ENCODE peak calls at places on chromosomes 6 and 20, in ten cellular contexts. L, J, N, R, T, M, K, P, O and E are unnamed samples.

GRCh38 chr6:92586236-92586977 is 833.0 kb downstream of the EPHA7 start:
- DNase-seq in L (no peak), J (no peak), N (peak), R (no peak), T (no peak), M (no peak), K (no peak), P (no peak), O (peak), E (peak)

GRCh38 chr20:63308218-63308911 is 15.4 kb downstream of the COL20A1 start:
- DNase-seq in L (no peak), J (no peak), N (no peak), R (no peak), T (no peak), M (no peak), K (no peak), P (no peak), O (no peak), E (no peak)

GRCh38 chr6:144661101-144661806 is 376.1 kb downstream of the UTRN start:
- DNase-seq in L (peak), J (peak), N (no peak), R (no peak), T (no peak), M (no peak), K (no peak), P (no peak), O (peak), E (no peak)

GRCh38 chr20:45419188-45420091 is 3.5 kb downstream of the PIGT start:
- DNase-seq in L (peak), J (no peak), N (no peak), R (peak), T (peak), M (peak), K (peak), P (peak), O (no peak), E (no peak)

GRCh38 chr20:37868998-37869861 is 33.7 kb upstream of the VSTM2L start:
- DNase-seq in L (no peak), J (no peak), N (no peak), R (no peak), T (no peak), M (no peak), K (no peak), P (no peak), O (peak), E (no peak)

GRCh38 chr20:36666181-36666740 is 20.3 kb upstream of the SLA2 start:
- DNase-seq in L (peak), J (peak), N (no peak), R (peak), T (peak), M (no peak), K (no peak), P (no peak), O (no peak), E (no peak)

GRCh38 chr6:67190733-67191132 is 1444.3 kb upstream of the ADGRB3 start:
- DNase-seq in L (no peak), J (no peak), N (no peak), R (no peak), T (no peak), M (no peak), K (no peak), P (no peak), O (no peak), E (no peak)

GRCh38 chr6:140677781-140678528 is 1303.5 kb upstream of the CITED2 start:
- DNase-seq in L (no peak), J (no peak), N (no peak), R (no peak), T (no peak), M (no peak), K (no peak), P (no peak), O (no peak), E (no peak)

GRCh38 chr20:58479666-58480454 is 35.3 kb downstream of the APCDD1L start:
- DNase-seq in L (no peak), J (no peak), N (no peak), R (no peak), T (no peak), M (no peak), K (no peak), P (no peak), O (no peak), E (no peak)

GRCh38 chr6:75748743-75749538 is at the start of gene MYO6:
- DNase-seq in L (peak), J (peak), N (peak), R (peak), T (no peak), M (peak), K (peak), P (peak), O (peak), E (peak)

GRCh38 chr6:134903448-134903847 is 46.5 kb downstream of the ALDH8A1 start:
- DNase-seq in L (no peak), J (no peak), N (peak), R (no peak), T (no peak), M (no peak), K (no peak), P (no peak), O (no peak), E (no peak)

GRCh38 chr20:48747840-48748416 is 79.9 kb downstream of the PREX1 start:
- DNase-seq in L (no peak), J (no peak), N (no peak), R (no peak), T (no peak), M (no peak), K (no peak), P (no peak), O (no peak), E (no peak)

GRCh38 chr6:31588871-31589650 is 3.0 kb downstream of the LST1 start:
- DNase-seq in L (peak), J (no peak), N (peak), R (no peak), T (no peak), M (no peak), K (no peak), P (no peak), O (no peak), E (no peak)

GRCh38 chr20:59807909-59808728 is 125.3 kb downstream of the SYCP2 start:
- DNase-seq in L (no peak), J (no peak), N (no peak), R (no peak), T (no peak), M (no peak), K (peak), P (peak), O (no peak), E (no peak)

GRCh38 chr20:20702330-20703245 is 9.9 kb downstream of the RALGAPA2 start:
- DNase-seq in L (no peak), J (no peak), N (no peak), R (no peak), T (no peak), M (no peak), K (no peak), P (no peak), O (no peak), E (no peak)

GRCh38 chr20:34514897-34515483 is 1.2 kb upstream of the DYNLRB1 start:
- DNase-seq in L (no peak), J (no peak), N (no peak), R (no peak), T (no peak), M (no peak), K (no peak), P (no peak), O (no peak), E (no peak)

GRCh38 chr6:16684195-16684689 is 77.0 kb downstream of the ATXN1 start:
- DNase-seq in L (no peak), J (no peak), N (no peak), R (no peak), T (no peak), M (no peak), K (no peak), P (no peak), O (no peak), E (no peak)

GRCh38 chr20:38426006-38426405 is 9.1 kb downstream of the SNHG17 start:
- DNase-seq in L (peak), J (no peak), N (no peak), R (peak), T (peak), M (no peak), K (no peak), P (no peak), O (no peak), E (no peak)

DNA sequence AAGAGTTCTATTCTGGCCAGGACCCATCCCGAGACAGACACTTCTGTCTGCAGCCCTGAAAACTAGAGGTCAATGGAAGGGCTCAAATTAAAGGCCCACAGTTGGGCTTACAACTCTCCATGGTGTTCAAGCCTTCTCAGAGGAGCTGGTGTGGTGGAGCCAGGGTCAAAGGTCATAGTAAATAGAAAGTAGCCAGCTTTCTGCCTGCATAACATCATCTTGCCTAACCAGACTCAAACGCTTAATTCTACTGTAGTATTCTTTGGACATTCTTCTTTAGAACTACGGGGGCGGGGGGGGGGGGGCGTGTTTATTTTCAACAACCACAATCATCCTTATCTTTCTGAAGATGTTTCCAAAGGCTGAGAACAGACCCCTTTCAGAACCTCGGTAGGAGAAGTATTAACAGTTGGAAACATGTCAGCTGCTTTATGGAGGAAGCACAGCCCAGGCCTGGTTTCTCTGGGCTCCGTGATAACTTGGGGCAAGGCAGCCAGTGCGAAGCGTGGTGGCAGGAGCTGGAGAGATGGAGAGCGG is 1.5 kb upstream of the RREB1 start:
- DNase-seq in L (no peak), J (peak), N (no peak), R (peak), T (no peak), M (no peak), K (no peak), P (peak), O (no peak), E (no peak)
- H3K4me3 ChIP-seq in L (peak), J (peak), N (no peak), R (peak), T (peak), M (no peak), K (peak), P (no peak), O (peak), E (peak)

GRCh38 chr6:22409487-22409886 is 112.7 kb upstream of the PRL start:
- DNase-seq in L (peak), J (no peak), N (no peak), R (no peak), T (peak), M (no peak), K (no peak), P (no peak), O (no peak), E (no peak)

GRCh38 chr6:22411408-22412105 is 114.7 kb upstream of the PRL start:
- DNase-seq in L (peak), J (no peak), N (no peak), R (no peak), T (no peak), M (no peak), K (no peak), P (peak), O (no peak), E (no peak)

GRCh38 chr6:22412994-22413393 is 116.2 kb upstream of the PRL start:
- DNase-seq in L (no peak), J (no peak), N (no peak), R (no peak), T (no peak), M (no peak), K (no peak), P (no peak), O (peak), E (no peak)

GRCh38 chr6:22418714-22419113 is 121.9 kb upstream of the PRL start:
- DNase-seq in L (no peak), J (no peak), N (no peak), R (no peak), T (no peak), M (no peak), K (no peak), P (no peak), O (no peak), E (no peak)

GRCh38 chr6:22413681-22414305 is 117.0 kb upstream of the PRL start:
- DNase-seq in L (peak), J (no peak), N (no peak), R (peak), T (peak), M (no peak), K (no peak), P (no peak), O (peak), E (no peak)
- TF ChIP-seq CTCF in L (no peak), J (no peak), N (no peak), R (peak), T (no peak), M (no peak), K (no peak), P (no peak), O (no peak), E (no peak)

DNA sequence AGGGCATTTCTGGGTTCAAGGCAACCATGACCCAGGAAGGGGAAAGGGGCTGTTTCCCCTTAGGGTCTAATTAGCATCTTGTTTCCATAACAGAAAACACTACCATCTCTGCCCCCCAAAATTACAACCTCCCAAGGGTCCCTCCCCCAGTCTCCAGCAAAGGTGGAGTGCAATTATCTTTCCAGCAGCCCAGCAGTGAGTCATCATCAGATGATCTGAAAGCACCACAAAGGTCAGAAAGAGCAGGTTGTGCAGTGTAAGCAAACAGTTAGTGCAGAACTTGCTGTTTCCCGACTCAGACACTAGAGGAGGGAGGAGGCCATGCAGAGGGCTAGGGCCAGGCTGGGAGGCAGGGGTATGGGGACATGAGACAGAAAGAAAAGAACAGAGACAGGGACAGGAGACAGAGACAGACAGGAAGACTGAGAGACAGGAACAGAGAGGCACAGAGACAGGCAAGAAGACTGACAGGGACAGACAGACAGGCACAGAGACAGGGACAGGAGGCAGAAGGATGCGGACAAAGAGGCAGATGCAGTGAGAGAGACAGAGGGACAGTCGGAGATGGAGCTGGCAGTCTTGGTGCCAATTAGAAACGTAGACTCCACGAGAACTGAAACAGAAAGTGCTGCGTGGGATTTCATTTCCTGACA is 62.5 kb downstream of the PYGB start:
- DNase-seq in L (peak), J (peak), N (peak), R (peak), T (peak), M (no peak), K (no peak), P (peak), O (peak), E (peak)
- H3K4me3 ChIP-seq in L (peak), J (no peak), N (no peak), R (peak), T (peak), M (no peak), K (peak), P (no peak), O (no peak), E (no peak)

GRCh38 chr6:132961122-132961521 is 146.8 kb downstream of the RPS12 start:
- DNase-seq in L (peak), J (no peak), N (no peak), R (peak), T (peak), M (no peak), K (no peak), P (no peak), O (peak), E (no peak)

GRCh38 chr6:132959927-132960326 is 145.6 kb downstream of the RPS12 start:
- DNase-seq in L (no peak), J (no peak), N (no peak), R (no peak), T (no peak), M (no peak), K (no peak), P (no peak), O (no peak), E (no peak)

GRCh38 chr6:132962936-132963579 is 148.7 kb downstream of the RPS12 start:
- DNase-seq in L (peak), J (peak), N (peak), R (peak), T (no peak), M (peak), K (peak), P (peak), O (peak), E (peak)

GRCh38 chr6:132960720-132961119 is 146.4 kb downstream of the RPS12 start:
- DNase-seq in L (no peak), J (no peak), N (no peak), R (no peak), T (no peak), M (no peak), K (no peak), P (no peak), O (no peak), E (no peak)

DNA sequence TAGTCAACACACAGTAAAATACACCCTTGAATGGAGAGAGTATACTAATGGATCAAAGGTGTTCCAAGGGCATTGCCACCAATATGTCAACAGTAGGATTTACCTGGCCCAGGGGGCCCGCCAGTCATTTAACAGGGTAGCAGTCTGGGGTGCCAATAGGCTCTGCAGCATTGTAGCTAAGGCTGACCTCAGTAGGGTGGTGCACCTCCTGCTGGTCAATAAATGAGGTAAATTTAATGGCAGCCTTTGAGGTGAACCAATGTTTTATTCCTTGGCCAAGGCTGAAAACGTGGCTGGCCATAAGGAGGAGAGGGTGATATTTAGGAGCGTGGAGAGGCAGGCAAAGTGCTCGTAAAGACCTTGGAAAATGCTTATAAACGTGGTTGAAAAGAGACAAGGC is 147.2 kb downstream of the RPS12 start:
- DNase-seq in L (no peak), J (no peak), N (no peak), R (no peak), T (no peak), M (no peak), K (no peak), P (no peak), O (peak), E (no peak)
- TF ChIP-seq CTCF in L (peak), J (no peak), N (peak), R (peak), T (no peak), M (no peak), K (no peak), P (no peak), O (peak), E (no peak)